ENCODE peak calls at places on chromosomes 4 and X, in nine cellular contexts. E, X, G, W, V, Z, A, P and U are unnamed samples.

GRCh38 chr4:148651991-148652390 is 209.8 kb upstream of the NR3C2 start:
- DNase-seq in E (no peak), X (no peak), G (no peak), W (no peak), V (no peak), Z (no peak), A (no peak), P (no peak), U (no peak)

GRCh38 chr4:140149851-140150635 is 3.9 kb downstream of the MAML3 start:
- DNase-seq in E (peak; percentile 62), X (peak; percentile 84), G (peak; percentile 41), W (peak; percentile 80), V (peak; percentile 85), Z (peak; percentile 58), A (peak; percentile 72), P (peak; percentile 89), U (peak; percentile 72)

GRCh38 chrX:151359931-151360871 is 36.8 kb upstream of the VMA21 start:
- DNase-seq in E (peak; percentile 1), X (no peak), G (peak; percentile 31), W (peak; percentile 53), V (no peak), Z (peak; percentile 33), A (peak; percentile 46), P (peak; percentile 61), U (peak; percentile 69)

GRCh38 chrX:47605024-47605423 is 14.6 kb downstream of the SYN1 start:
- DNase-seq in E (no peak), X (no peak), G (no peak), W (no peak), V (no peak), Z (no peak), A (no peak), P (no peak), U (no peak)

GRCh38 chr4:7640136-7640535 is 205.4 kb upstream of the PSAPL1 start:
- DNase-seq in E (no peak), X (no peak), G (no peak), W (no peak), V (no peak), Z (no peak), A (no peak), P (no peak), U (no peak)

GRCh38 chr4:186946682-186947294 is 223.1 kb upstream of the FAT1 start:
- DNase-seq in E (no peak), X (no peak), G (peak; percentile 42), W (no peak), V (peak; percentile 84), Z (peak; percentile 36), A (no peak), P (peak; percentile 45), U (peak; percentile 65)

GRCh38 chr4:185513489-185514181 is 21.7 kb downstream of the PDLIM3 start:
- DNase-seq in E (no peak), X (no peak), G (no peak), W (peak; percentile 75), V (no peak), Z (no peak), A (peak; percentile 15), P (no peak), U (no peak)

GRCh38 chr4:159235779-159236368 is 133.0 kb downstream of the RAPGEF2 start:
- DNase-seq in E (no peak), X (no peak), G (no peak), W (no peak), V (no peak), Z (no peak), A (no peak), P (no peak), U (no peak)

GRCh38 chr4:41600243-41600642 is 62.3 kb downstream of the LIMCH1 start:
- DNase-seq in E (no peak), X (no peak), G (no peak), W (no peak), V (no peak), Z (peak; percentile 82), A (no peak), P (no peak), U (no peak)

GRCh38 chr4:122744229-122744628 is 11.7 kb downstream of the BBS12 start:
- DNase-seq in E (no peak), X (no peak), G (no peak), W (no peak), V (no peak), Z (no peak), A (no peak), P (no peak), U (no peak)

GRCh38 chr4:148998719-148999118 is 556.5 kb upstream of the NR3C2 start:
- DNase-seq in E (no peak), X (no peak), G (no peak), W (no peak), V (no peak), Z (no peak), A (peak; percentile 13), P (no peak), U (peak; percentile 19)

GRCh38 chr4:74412225-74412624 is 32.7 kb upstream of the AREG start:
- DNase-seq in E (no peak), X (no peak), G (no peak), W (no peak), V (no peak), Z (no peak), A (no peak), P (no peak), U (no peak)

GRCh38 chrX:135408794-135409193 is 12.9 kb upstream of the SMIM10L2A start:
- DNase-seq in E (no peak), X (no peak), G (no peak), W (no peak), V (no peak), Z (no peak), A (no peak), P (no peak), U (no peak)

GRCh38 chr4:188869581-188869980 is 730.3 kb downstream of the TRIML1 start:
- DNase-seq in E (no peak), X (no peak), G (no peak), W (no peak), V (no peak), Z (peak; percentile 20), A (no peak), P (no peak), U (no peak)

GRCh38 chr4:38075370-38076152 is 115.4 kb downstream of the PTTG2 start:
- DNase-seq in E (peak; percentile 50), X (no peak), G (no peak), W (no peak), V (no peak), Z (no peak), A (no peak), P (no peak), U (no peak)

GRCh38 chrX:107207089-107207488 is 678 bp downstream of the DNAAF6 start:
- DNase-seq in E (no peak), X (no peak), G (peak; percentile 20), W (no peak), V (no peak), Z (no peak), A (no peak), P (no peak), U (no peak)

GRCh38 chr4:27638163-27638915 is 777.7 kb downstream of the STIM2 start:
- DNase-seq in E (no peak), X (no peak), G (no peak), W (no peak), V (no peak), Z (no peak), A (no peak), P (no peak), U (no peak)

GRCh38 chr4:170697045-170697444 is 607.3 kb upstream of the AADAT start:
- DNase-seq in E (no peak), X (no peak), G (no peak), W (no peak), V (no peak), Z (no peak), A (no peak), P (no peak), U (no peak)